ENCODE peak calls at places on chromosomes 6 and 20, in eight cellular contexts. B is Calu3; M is activated CD8-positive, alpha-beta T cell treated with anti-CD3 and anti-CD28 coated beads for 36 hours; T is testis; H is OCI-LY7; L is CD8-positive, alpha-beta T cell; S is endothelial cell; A is GM10248. W is an unnamed sample.

GRCh38 chr6:152295346-152295745 is 341.8 kb downstream of the SYNE1 start:
- DNase-seq in S (no peak), T (no peak), L (no peak), M (no peak), H (no peak), B (no peak), A (no peak), W (no peak)

GRCh38 chr20:23159923-23160445 is 73.9 kb upstream of the CD93 start:
- DNase-seq in M (no peak), A (no peak), H (no peak), S (no peak), T (no peak), L (no peak), B (no peak), W (no peak)

GRCh38 chr6:16049178-16049577 is 79.7 kb upstream of the MYLIP start:
- DNase-seq in A (no peak), M (no peak), S (no peak), B (no peak), T (no peak), L (no peak), H (no peak), W (no peak)

GRCh38 chr6:74657033-74657432 is 548.8 kb downstream of the COL12A1 start:
- DNase-seq in B (no peak), L (no peak), H (no peak), S (no peak), A (no peak), T (no peak), M (no peak), W (no peak)

GRCh38 chr6:8481727-8482126 is 46.4 kb upstream of the SLC35B3 start:
- DNase-seq in T (no peak), M (no peak), S (no peak), B (no peak), H (no peak), A (peak), L (no peak), W (no peak)

GRCh38 chr6:15384901-15385300 is 139.0 kb downstream of the JARID2 start:
- DNase-seq in B (no peak), H (no peak), T (no peak), L (no peak), A (no peak), S (no peak), M (no peak), W (no peak)

GRCh38 chr6:132259070-132259469 is 142.2 kb downstream of the MOXD1 start:
- DNase-seq in B (peak), A (no peak), S (no peak), H (peak), M (no peak), L (no peak), T (no peak), W (no peak)

GRCh38 chr20:34834459-34834893 is 9.0 kb upstream of the NCOA6 start:
- DNase-seq in M (no peak), B (no peak), T (no peak), L (no peak), A (peak), H (peak), S (no peak), W (no peak)

GRCh38 chr6:131831886-131832285 is 24.1 kb downstream of the ENPP1 start:
- DNase-seq in A (no peak), T (no peak), L (no peak), B (no peak), H (no peak), S (no peak), M (no peak), W (no peak)

GRCh38 chr6:121828567-121828966 is 393.1 kb downstream of the GJA1 start:
- DNase-seq in T (no peak), S (no peak), H (no peak), L (no peak), M (no peak), A (no peak), B (no peak), W (no peak)

GRCh38 chr20:50388733-50389436 is 121.3 kb upstream of the PTPN1 start:
- DNase-seq in M (no peak), A (no peak), T (no peak), L (no peak), S (no peak), H (no peak), B (no peak), W (no peak)

GRCh38 chr6:116714296-116714695 is 33.3 kb downstream of the KPNA5 start:
- DNase-seq in S (no peak), H (no peak), B (no peak), M (no peak), T (no peak), A (no peak), L (no peak), W (no peak)

GRCh38 chr6:148693882-148694484 is 52.8 kb upstream of the UST start:
- DNase-seq in H (peak), S (no peak), T (no peak), B (no peak), M (no peak), A (no peak), L (no peak), W (no peak)

GRCh38 chr6:105389543-105389942 is 13.3 kb downstream of the PREP start:
- DNase-seq in S (no peak), A (no peak), H (no peak), M (no peak), B (no peak), L (no peak), T (no peak), W (no peak)

DNA sequence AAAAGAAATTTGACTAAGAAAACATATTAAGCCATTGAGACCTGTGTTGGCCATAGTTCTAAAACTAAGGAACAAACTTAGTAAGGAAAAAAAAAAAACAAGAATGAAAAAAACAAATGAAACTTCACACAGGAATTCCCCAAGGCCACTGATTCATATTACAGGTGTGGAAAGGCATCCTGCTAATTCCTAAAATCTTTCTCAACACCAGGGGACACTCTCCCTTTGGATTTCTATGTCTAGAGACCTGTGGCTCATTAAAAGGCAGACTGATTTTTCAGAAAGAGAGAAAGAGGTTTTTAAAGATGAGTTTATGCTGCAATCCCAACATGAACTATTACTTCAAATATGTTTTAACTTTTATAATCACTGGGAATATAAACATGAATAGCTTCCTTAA is at the start of gene OR12D1:
- DNase-seq in L (no peak), S (no peak), H (no peak), M (no peak), A (no peak), B (peak), T (no peak), W (no peak)
- TF ChIP-seq CTCF in L (no peak), S (no peak), H (no peak), M (no peak), A (no peak), B (peak), T (no peak), W (peak)

GRCh38 chr20:52219441-52219840 is 27.9 kb upstream of the ZFP64 start:
- DNase-seq in T (no peak), L (no peak), B (peak), A (no peak), S (no peak), H (peak), M (peak), W (no peak)
- TF ChIP-seq CTCF in T (no peak), L (no peak), B (no peak), A (no peak), S (no peak), H (peak), M (no peak), W (no peak)

GRCh38 chr20:32019156-32019510 is 8.9 kb downstream of the CCM2L start:
- DNase-seq in L (no peak), M (no peak), B (peak), A (no peak), S (peak), H (no peak), T (no peak), W (peak)

GRCh38 chr20:32021091-32021490 is 10.9 kb downstream of the CCM2L start:
- DNase-seq in T (no peak), H (no peak), L (no peak), M (no peak), B (no peak), A (no peak), S (no peak), W (no peak)

GRCh38 chr20:32019563-32020463 is 9.6 kb downstream of the CCM2L start:
- DNase-seq in H (no peak), S (no peak), T (no peak), A (no peak), B (no peak), L (no peak), M (no peak), W (no peak)

GRCh38 chr20:32017711-32018251 is 7.5 kb downstream of the CCM2L start:
- DNase-seq in B (peak), S (no peak), L (peak), M (peak), A (peak), T (no peak), H (peak), W (no peak)

DNA sequence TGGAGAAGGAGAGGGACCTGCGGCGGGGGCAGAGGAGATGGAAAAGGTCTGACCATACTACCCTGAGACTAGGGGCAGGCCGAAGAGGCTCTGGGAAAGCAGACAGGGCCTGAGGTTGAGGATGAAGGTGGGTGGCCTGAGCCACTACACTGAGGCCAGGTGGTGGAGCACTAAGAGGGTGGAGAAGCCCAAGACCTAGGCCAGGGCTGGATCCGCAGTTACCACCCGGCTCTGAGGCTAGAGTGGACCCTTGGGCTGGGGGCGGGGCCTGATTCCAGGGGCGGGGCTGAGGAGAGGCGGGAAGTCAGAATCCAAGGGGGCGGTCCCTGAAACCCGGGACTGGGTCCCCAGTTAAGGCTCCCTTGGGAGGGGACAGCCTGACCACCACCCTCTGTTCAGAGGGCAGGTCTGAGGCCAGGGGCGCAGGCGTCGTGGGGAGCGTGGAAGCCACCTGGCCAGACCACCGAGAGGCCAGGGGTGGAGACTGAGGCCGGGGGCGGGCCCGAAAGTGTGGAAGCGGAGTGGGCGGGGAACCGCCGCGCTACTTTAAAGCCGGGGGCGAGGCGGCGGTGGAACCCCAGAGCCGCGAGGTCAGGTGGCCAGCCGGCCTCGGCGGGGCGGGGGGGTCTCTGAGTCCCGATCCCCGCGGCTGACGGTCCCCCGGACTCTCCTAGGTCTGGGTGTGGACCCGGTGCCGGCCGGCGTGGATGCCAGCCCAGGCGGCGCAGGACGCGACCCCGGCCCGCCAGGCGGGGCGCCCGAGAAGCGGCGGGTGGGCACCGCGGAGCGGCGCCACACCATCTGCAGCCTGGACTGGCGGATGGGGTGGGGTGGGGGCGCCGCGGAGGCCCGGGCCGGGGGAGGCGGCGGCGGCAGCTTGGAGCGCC is 8.3 kb downstream of the CCM2L start:
- DNase-seq in H (peak), T (peak), M (peak), B (peak), L (peak), S (peak), A (peak), W (peak)
- TF ChIP-seq CTCF in H (peak), T (no peak), M (no peak), B (no peak), L (no peak), S (no peak), A (no peak), W (peak)

GRCh38 chr20:1334761-1335160 is 5.8 kb upstream of the SDCBP2 start:
- DNase-seq in H (peak), T (no peak), B (no peak), S (no peak), L (no peak), A (no peak), M (no peak), W (no peak)
- TF ChIP-seq CTCF in H (peak), T (no peak), B (no peak), S (no peak), L (no peak), A (no peak), M (no peak), W (no peak)

DNA sequence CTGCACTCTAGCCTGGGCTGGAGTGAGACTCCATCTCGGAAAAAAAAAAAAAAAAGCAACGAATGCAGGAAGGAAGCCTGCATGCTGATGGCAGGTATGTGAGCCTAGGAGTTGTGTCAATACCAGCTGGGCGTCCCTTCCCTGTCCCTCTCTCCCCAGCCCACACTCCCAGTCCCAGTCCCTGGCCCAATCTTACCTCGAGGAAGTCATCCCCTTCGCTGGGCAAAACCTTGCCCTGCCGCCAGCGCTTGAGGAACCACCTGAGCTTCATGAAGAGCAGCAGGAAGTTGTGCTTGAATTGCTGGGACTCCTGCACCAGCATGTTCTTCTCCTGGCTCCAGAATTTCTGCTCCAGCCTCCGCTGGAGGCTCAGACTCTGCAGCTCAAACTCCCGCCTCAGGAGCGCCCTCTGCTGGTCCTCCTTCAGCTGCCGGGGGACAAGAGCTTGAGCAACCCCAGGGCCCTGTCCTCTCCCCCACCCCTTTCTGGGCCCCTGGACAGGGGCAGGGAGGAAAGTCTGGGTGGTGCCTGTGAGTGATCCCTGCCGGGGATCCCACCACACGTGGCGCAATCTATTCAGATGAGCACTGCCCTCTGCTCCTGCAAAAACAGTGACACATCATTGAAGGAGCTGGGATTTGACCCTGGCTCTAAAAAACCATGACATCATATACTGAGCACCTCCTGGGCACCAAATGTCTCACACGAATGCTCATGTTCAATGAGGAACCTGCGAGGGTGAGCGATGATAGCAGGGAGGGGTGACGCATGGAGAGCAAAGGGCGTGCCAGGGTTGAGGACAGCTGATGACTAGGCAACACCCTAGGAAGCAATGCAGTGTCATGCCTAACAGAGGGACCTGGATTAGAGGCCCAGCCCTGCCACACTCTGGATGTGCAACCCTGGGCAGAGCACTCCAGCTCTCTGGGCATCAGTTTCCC is 35.0 kb upstream of the DSN1 start:
- DNase-seq in S (peak), A (peak), H (peak), T (peak), L (peak), B (peak), M (peak), W (peak)
- TF ChIP-seq CTCF in S (peak), A (peak), H (peak), T (no peak), L (peak), B (peak), M (peak), W (peak)

W was measured in neural crest cell.